ENCODE peak calls at places on chromosome 19, in four cellular contexts. H is IMR-90, Y is esophagus muscularis mucosa, K is right lobe of liver. R is an unnamed sample.

GRCh38 chr19:45499196-45500180 is 1.2 kb downstream of the PPM1N start:
- DNase-seq in H (no peak), Y (no peak), K (peak; percentile 83), R (no peak)

GRCh38 chr19:46542428-46543230 is 47.0 kb upstream of the PNMA8B start:
- DNase-seq in K (peak; percentile 88), Y (peak; percentile 99), H (peak; percentile 87), R (peak; percentile 87)

GRCh38 chr19:54364775-54365257 is at the start of gene LAIR1:
- DNase-seq in K (no peak), Y (no peak), H (no peak), R (peak; percentile 75)

GRCh38 chr19:53872762-53873161 is 5.1 kb downstream of the MYADM start:
- DNase-seq in K (no peak), H (no peak), Y (no peak), R (no peak)

GRCh38 chr19:42422576-42423461 is 4.4 kb downstream of the LIPE start:
- DNase-seq in H (no peak), K (no peak), Y (no peak), R (no peak)

GRCh38 chr19:48398329-48399235 is 5.1 kb downstream of the GRIN2D start:
- DNase-seq in H (peak; percentile 41), Y (no peak), K (peak; percentile 75), R (peak; percentile 64)

GRCh38 chr19:29860492-29860891 is 48.7 kb downstream of the CCNE1 start:
- DNase-seq in H (no peak), K (peak; percentile 11), Y (no peak), R (no peak)

GRCh38 chr19:29629836-29630534 is 23.9 kb downstream of the POP4 start:
- DNase-seq in H (no peak), K (no peak), Y (no peak), R (no peak)

GRCh38 chr19:3821857-3822364 is 35.7 kb upstream of the MATK start:
- DNase-seq in H (peak; percentile 10), Y (no peak), K (peak; percentile 78), R (peak; percentile 55)

GRCh38 chr19:7301525-7301924 is 7.3 kb upstream of the INSR start:
- DNase-seq in H (no peak), Y (no peak), K (no peak), R (no peak)

GRCh38 chr19:52724701-52725514 is 9.9 kb downstream of the ZNF611 start:
- DNase-seq in H (no peak), K (no peak), Y (no peak), R (no peak)

GRCh38 chr19:42246143-42246868 is 3.9 kb upstream of the GSK3A start:
- DNase-seq in K (peak; percentile 73), Y (peak; percentile 93), H (peak; percentile 83), R (peak; percentile 87)

GRCh38 chr19:7831452-7831851 is 1.4 kb downstream of the EVI5L start:
- DNase-seq in K (no peak), Y (no peak), H (peak; percentile 34), R (no peak)

GRCh38 chr19:2551864-2552185 is 75.9 kb downstream of the GADD45B start:
- DNase-seq in K (no peak), H (no peak), Y (no peak), R (no peak)

GRCh38 chr19:34430738-34431625 is 2.8 kb downstream of the UBA2 start:
- DNase-seq in Y (no peak), K (no peak), H (peak; percentile 68), R (no peak)

GRCh38 chr19:29789007-29789406 is 22.8 kb upstream of the CCNE1 start:
- DNase-seq in Y (no peak), H (no peak), K (no peak), R (no peak)

GRCh38 chr19:15702590-15702930 is 25.3 kb upstream of the OR10H2 start:
- DNase-seq in Y (peak; percentile 96), K (peak; percentile 85), H (no peak), R (peak; percentile 68)

GRCh38 chr19:13794388-13794751 is 873 bp upstream of the ZSWIM4 start:
- DNase-seq in Y (peak; percentile 94), H (peak; percentile 96), K (peak; percentile 74), R (peak; percentile 87)

GRCh38 chr19:32308436-32309077 is 36.9 kb upstream of the ZNF507 start:
- DNase-seq in Y (peak; percentile 50), H (no peak), K (no peak), R (no peak)

GRCh38 chr19:15562861-15563260 is 52.2 kb upstream of the CYP4F8 start:
- DNase-seq in Y (no peak), K (peak; percentile 30), H (peak; percentile 4), R (no peak)

GRCh38 chr19:57363734-57364181 is 407 bp downstream of the TRAPPC2B start:
- DNase-seq in Y (no peak), H (peak; percentile 12), K (no peak), R (no peak)

GRCh38 chr19:14004619-14005380 is 1.3 kb downstream of the RFX1 start:
- DNase-seq in Y (no peak), K (peak; percentile 88), H (no peak), R (peak; percentile 73)

GRCh38 chr19:54399189-54399588 is 16.1 kb upstream of the TTYH1 start:
- DNase-seq in H (no peak), Y (no peak), K (no peak), R (no peak)

GRCh38 chr19:16161848-16162247 is 11.5 kb downstream of the CIB3 start:
- DNase-seq in K (no peak), Y (no peak), H (peak; percentile 85), R (no peak)

GRCh38 chr19:49338023-49338677 is 2.9 kb downstream of the CD37 start:
- DNase-seq in K (no peak), Y (peak; percentile 86), H (no peak), R (no peak)

GRCh38 chr19:32219392-32219791 is 126.0 kb upstream of the ZNF507 start:
- DNase-seq in H (no peak), Y (peak; percentile 53), K (no peak), R (no peak)

GRCh38 chr19:48913114-48913513 is 13.0 kb downstream of the NUCB1 start:
- DNase-seq in H (no peak), Y (no peak), K (no peak), R (no peak)

GRCh38 chr19:33052352-33052972 is 12.2 kb downstream of the RHPN2 start:
- DNase-seq in K (no peak), Y (no peak), H (peak; percentile 54), R (no peak)

GRCh38 chr19:3479177-3479818 is 1.0 kb downstream of the SMIM24 start:
- DNase-seq in K (no peak), Y (no peak), H (no peak), R (no peak)

GRCh38 chr19:39407644-39408391 is 1.2 kb downstream of the ZFP36 start:
- DNase-seq in K (peak; percentile 77), H (no peak), Y (no peak), R (no peak)

GRCh38 chr19:39409886-39410619 is 2.4 kb upstream of the PLEKHG2 start:
- DNase-seq in K (peak; percentile 88), Y (no peak), H (no peak), R (peak; percentile 92)

GRCh38 chr19:39407394-39407643 is 672 bp downstream of the ZFP36 start:
- DNase-seq in Y (no peak), K (no peak), H (no peak), R (no peak)

GRCh38 chr19:39409207-39409885 is 2.7 kb downstream of the ZFP36 start:
- DNase-seq in H (peak; percentile 61), Y (peak; percentile 97), K (peak; percentile 96), R (peak; percentile 95)

GRCh38 chr19:39408392-39409206 is 2.0 kb downstream of the ZFP36 start:
- DNase-seq in Y (no peak), K (peak; percentile 66), H (peak; percentile 52), R (no peak)
- TF ChIP-seq POLR2A in Y (peak; percentile 42), K (peak; percentile 55), H (peak; percentile 76), R (no peak)

GRCh38 chr19:1091544-1092175 is 3.5 kb downstream of the POLR2E start:
- DNase-seq in Y (no peak), H (no peak), K (no peak), R (no peak)
- H3K4me1 ChIP-seq in Y (peaks cover 59% of the 10 kb centered on the region), H (peaks cover 5% of the 10 kb centered on the region), K (peaks cover 21% of the 10 kb centered on the region), R (peaks cover 29% of the 10 kb centered on the region)

GRCh38 chr19:39412100-39412866 is at the start of gene PLEKHG2:
- DNase-seq in H (peak; percentile 100), Y (peak; percentile 100), K (peak; percentile 96), R (peak; percentile 97)

GRCh38 chr19:39411832-39412099 is 703 bp upstream of the PLEKHG2 start:
- DNase-seq in Y (peak; percentile 98), K (peak; percentile 88), H (peak; percentile 92), R (peak; percentile 90)

GRCh38 chr19:39412867-39413268 is 399 bp downstream of the PLEKHG2 start:
- DNase-seq in K (no peak), Y (no peak), H (no peak), R (no peak)

GRCh38 chr19:39410620-39411005 is 1.9 kb upstream of the PLEKHG2 start:
- DNase-seq in K (peak; percentile 55), H (no peak), Y (no peak), R (no peak)

GRCh38 chr19:39411006-39411831 is 1.2 kb upstream of the PLEKHG2 start:
- DNase-seq in H (peak; percentile 68), K (peak; percentile 86), Y (no peak), R (no peak)
- TF ChIP-seq POLR2A in H (peak; percentile 90), K (peak; percentile 77), Y (peak; percentile 66), R (no peak)

GRCh38 chr19:56115490-56115889 is 5.6 kb downstream of the ZNF787 start:
- DNase-seq in K (no peak), Y (no peak), H (no peak), R (no peak)
- H3K4me1 ChIP-seq in K (peaks cover 73% of the 10 kb centered on the region), Y (peaks cover 99% of the 10 kb centered on the region), H (peaks cover 29% of the 10 kb centered on the region), R (peaks cover 83% of the 10 kb centered on the region)

GRCh38 chr19:41235480-41235879 is 16.5 kb downstream of the AXL start:
- DNase-seq in H (no peak), K (no peak), Y (no peak), R (no peak)

GRCh38 chr19:41232686-41233085 is 13.7 kb downstream of the AXL start:
- DNase-seq in K (no peak), Y (no peak), H (no peak), R (no peak)

GRCh38 chr19:41230067-41230857 is 11.2 kb downstream of the AXL start:
- DNase-seq in H (no peak), K (no peak), Y (no peak), R (no peak)

GRCh38 chr19:41234512-41235208 is 15.6 kb downstream of the AXL start:
- DNase-seq in H (no peak), Y (no peak), K (no peak), R (no peak)

DNA sequence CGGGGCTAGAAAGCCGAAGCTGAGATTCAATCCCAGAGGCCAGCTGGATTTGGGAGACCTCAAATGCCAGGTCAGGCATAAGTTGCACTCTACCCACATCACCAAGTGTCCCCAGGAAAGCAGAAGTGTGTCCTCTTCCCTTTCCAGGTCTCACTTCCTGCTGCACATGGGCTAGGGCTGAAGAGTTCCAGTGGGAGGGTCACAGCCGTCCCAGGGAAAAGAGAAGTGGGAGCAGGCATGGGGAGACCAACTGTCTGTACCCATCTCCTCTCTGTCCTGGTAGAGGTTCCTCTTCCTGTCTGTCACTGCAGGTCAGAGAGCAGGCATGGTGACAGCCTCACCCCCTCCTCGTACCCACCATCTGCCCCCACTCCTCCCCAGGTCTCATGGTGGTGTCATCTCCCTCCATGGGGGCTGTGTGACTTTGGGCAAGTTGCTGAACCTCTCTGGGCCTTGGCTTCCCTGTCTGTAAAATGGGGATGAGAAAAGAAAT is 14.8 kb downstream of the AXL start:
- DNase-seq in Y (no peak), H (no peak), K (no peak), R (no peak)
- TF ChIP-seq POLR2A in Y (no peak), H (no peak), K (no peak), R (no peak)

GRCh38 chr19:18191640-18192062 is 1.4 kb upstream of the MPV17L2 start:
- DNase-seq in K (no peak), Y (no peak), H (no peak), R (no peak)
- H3K4me1 ChIP-seq in K (peaks cover 8% of the 10 kb centered on the region), Y (peaks cover 33% of the 10 kb centered on the region), H (peaks cover 8% of the 10 kb centered on the region), R (peaks cover 15% of the 10 kb centered on the region)

R was measured in heart left ventricle.